ENCODE peak calls at places on chromosomes 12 and 14, in four cellular contexts. A is HT1080, P is HTR-8/SVneo, E is B cell. V is an unnamed sample.
A peak's percentile ranks its signal among the peaks of the same experiment; 100 is the strongest.

GRCh38 chr14:97287956-97288355 is 490.8 kb downstream of the VRK1 start:
- DNase-seq in A (no peak), P (no peak), E (no peak), V (no peak)

GRCh38 chr12:43309845-43310405 is 242.1 kb downstream of the ADAMTS20 start:
- DNase-seq in A (peak; percentile 21), P (peak; percentile 33), E (no peak), V (no peak)

GRCh38 chr14:51873221-51873893 is 12.9 kb downstream of the GNG2 start:
- DNase-seq in A (peak; percentile 89), P (peak; percentile 46), E (peak; percentile 45), V (peak; percentile 18)

GRCh38 chr14:58731465-58732330 is 93.9 kb downstream of the DACT1 start:
- DNase-seq in A (peak; percentile 100), P (peak; percentile 97), E (no peak), V (peak; percentile 32)

GRCh38 chr14:63663428-63664142 is 21.9 kb upstream of the WDR89 start:
- DNase-seq in A (peak; percentile 32), P (no peak), E (no peak), V (no peak)

GRCh38 chr12:118061876-118062791 is 1.2 kb upstream of the WSB2 start:
- DNase-seq in A (peak; percentile 38), P (peak; percentile 45), E (peak; percentile 28), V (peak; percentile 90)

GRCh38 chr12:51847830-51848727 is at the start of gene FIGNL2:
- DNase-seq in A (no peak), P (peak; percentile 53), E (no peak), V (no peak)

GRCh38 chr12:114681149-114681849 is 2.7 kb downstream of the TBX3 start:
- DNase-seq in A (peak; percentile 51), P (no peak), E (no peak), V (no peak)

GRCh38 chr12:49957570-49957967 is 4.1 kb upstream of the AQP5 start:
- DNase-seq in A (no peak), P (no peak), E (no peak), V (no peak)

GRCh38 chr12:3550839-3551238 is 59.8 kb downstream of the PRMT8 start:
- DNase-seq in A (no peak), P (no peak), E (no peak), V (no peak)

GRCh38 chr14:59123526-59123925 is 64.9 kb upstream of the DAAM1 start:
- DNase-seq in A (no peak), P (no peak), E (no peak), V (no peak)

GRCh38 chr14:69037790-69038448 is 58.8 kb upstream of the ACTN1 start:
- DNase-seq in A (peak; percentile 58), P (peak; percentile 73), E (no peak), V (no peak)

GRCh38 chr14:38618514-38618913 is 362.6 kb upstream of the CLEC14A start:
- DNase-seq in A (peak; percentile 4), P (no peak), E (no peak), V (no peak)

GRCh38 chr14:84112589-84112988 is 1417.4 kb upstream of the FLRT2 start:
- DNase-seq in A (peak; percentile 64), P (no peak), E (no peak), V (no peak)

GRCh38 chr14:75979641-75980422 is 2.0 kb downstream of the TGFB3 start:
- DNase-seq in A (no peak), P (no peak), E (no peak), V (no peak)

V was measured in H54.